ENCODE peak calls at places on chromosomes 13 and 19, in four cellular contexts. N is IMR-90, T is H1, Z is H9. R is an unnamed sample.

GRCh38 chr13:83895994-83896580 is 13.8 kb upstream of the SLITRK1 start:
- DNase-seq in N (peak; percentile 6), T (no peak), Z (no peak), R (no peak)

GRCh38 chr13:94261163-94261562 is 218.3 kb downstream of the DCT start:
- DNase-seq in N (no peak), T (no peak), Z (no peak), R (no peak)

GRCh38 chr19:28289294-28290063 is 923.5 kb downstream of the UQCRFS1 start:
- DNase-seq in N (no peak), T (no peak), Z (no peak), R (no peak)

GRCh38 chr13:109730832-109731335 is 55.5 kb downstream of the IRS2 start:
- DNase-seq in N (no peak), T (no peak), Z (no peak), R (no peak)

GRCh38 chr19:52190679-52191293 is 934 bp downstream of the PPP2R1A start:
- DNase-seq in N (peak; percentile 46), T (peak; percentile 45), Z (no peak), R (peak; percentile 41)

GRCh38 chr19:41373993-41374392 is 2.3 kb upstream of the TMEM91 start:
- DNase-seq in N (peak; percentile 92), T (no peak), Z (no peak), R (no peak)

GRCh38 chr19:45457776-45458175 is 10.0 kb upstream of the FOSB start:
- DNase-seq in N (no peak), T (no peak), Z (no peak), R (no peak)

GRCh38 chr13:91154954-91155353 is 192.5 kb upstream of the MIR17HG start:
- DNase-seq in N (no peak), T (no peak), Z (no peak), R (peak; percentile 50)

GRCh38 chr13:98415326-98416070 is 161.4 kb downstream of the STK24 start:
- DNase-seq in N (no peak), T (no peak), Z (no peak), R (no peak)

GRCh38 chr13:98977568-98978270 is at the start of gene DOCK9:
- DNase-seq in N (peak; percentile 65), T (peak; percentile 55), Z (peak; percentile 63), R (peak; percentile 57)

GRCh38 chr19:15635016-15635805 is 5.5 kb upstream of the CYP4F3 start:
- DNase-seq in N (no peak), T (no peak), Z (no peak), R (no peak)

GRCh38 chr13:42218576-42218975 is 53.4 kb upstream of the AKAP11 start:
- DNase-seq in N (no peak), T (no peak), Z (no peak), R (no peak)

GRCh38 chr19:38478273-38478971 is 44.9 kb downstream of the RYR1 start:
- DNase-seq in N (no peak), T (no peak), Z (peak; percentile 56), R (peak; percentile 72)

GRCh38 chr19:47404334-47405196 is 14.8 kb downstream of the MEIS3 start:
- DNase-seq in N (no peak), T (no peak), Z (no peak), R (no peak)

GRCh38 chr19:4988770-4989251 is 19.9 kb downstream of the KDM4B start:
- DNase-seq in N (peak; percentile 88), T (no peak), Z (no peak), R (peak; percentile 93)

GRCh38 chr13:48580185-48580803 is 47.4 kb upstream of the RCBTB2 start:
- DNase-seq in N (peak; percentile 56), T (peak; percentile 83), Z (no peak), R (peak; percentile 69)

GRCh38 chr19:19539738-19540703 is 2.0 kb downstream of the CILP2 start:
- DNase-seq in N (peak; percentile 46), T (peak; percentile 94), Z (peak; percentile 94), R (peak; percentile 83)

GRCh38 chr19:46732172-46732938 is 13.5 kb upstream of the FKRP start:
- DNase-seq in N (no peak), T (no peak), Z (no peak), R (no peak)

GRCh38 chr19:35153701-35154534 is 617 bp upstream of the FXYD5 start:
- DNase-seq in N (no peak), T (peak; percentile 84), Z (peak; percentile 71), R (peak; percentile 53)

GRCh38 chr13:93425411-93425810 is 198.8 kb downstream of the GPC6 start:
- DNase-seq in N (no peak), T (no peak), Z (no peak), R (no peak)

GRCh38 chr13:113077566-113077952 is 28.0 kb upstream of the F7 start:
- DNase-seq in N (no peak), T (no peak), Z (no peak), R (no peak)

GRCh38 chr13:84962849-84963248 is 836.4 kb downstream of the SLITRK6 start:
- DNase-seq in N (no peak), T (no peak), Z (no peak), R (no peak)

GRCh38 chr19:2274937-2275535 is 6.9 kb downstream of the PEAK3 start:
- DNase-seq in N (peak; percentile 64), T (peak; percentile 84), Z (peak; percentile 82), R (peak; percentile 89)

GRCh38 chr13:47426126-47426849 is 529.4 kb upstream of the HTR2A start:
- DNase-seq in N (peak; percentile 86), T (no peak), Z (no peak), R (no peak)

GRCh38 chr19:10533656-10534386 is 9.9 kb upstream of the ATG4D start:
- DNase-seq in N (peak; percentile 88), T (no peak), Z (no peak), R (no peak)

GRCh38 chr13:48138270-48138669 is 43.4 kb upstream of the MED4 start:
- DNase-seq in N (no peak), T (no peak), Z (no peak), R (no peak)

GRCh38 chr13:36706755-36707154 is 32.9 kb downstream of the SERTM1 start:
- DNase-seq in N (peak; percentile 67), T (no peak), Z (no peak), R (no peak)

GRCh38 chr13:21243045-21243842 is 66.8 kb downstream of the MRPL57 start:
- DNase-seq in N (no peak), T (no peak), Z (no peak), R (peak; percentile 10)

GRCh38 chr13:25371608-25372274 is at the start of gene ATP8A2:
- DNase-seq in N (no peak), T (peak; percentile 67), Z (peak; percentile 40), R (peak; percentile 8)

GRCh38 chr19:35287713-35288112 is 4.2 kb upstream of the MAG start:
- DNase-seq in N (no peak), T (no peak), Z (no peak), R (no peak)

GRCh38 chr13:107209811-107210210 is 641.9 kb upstream of the ARGLU1 start:
- DNase-seq in N (peak; percentile 80), T (no peak), Z (no peak), R (no peak)

DNA sequence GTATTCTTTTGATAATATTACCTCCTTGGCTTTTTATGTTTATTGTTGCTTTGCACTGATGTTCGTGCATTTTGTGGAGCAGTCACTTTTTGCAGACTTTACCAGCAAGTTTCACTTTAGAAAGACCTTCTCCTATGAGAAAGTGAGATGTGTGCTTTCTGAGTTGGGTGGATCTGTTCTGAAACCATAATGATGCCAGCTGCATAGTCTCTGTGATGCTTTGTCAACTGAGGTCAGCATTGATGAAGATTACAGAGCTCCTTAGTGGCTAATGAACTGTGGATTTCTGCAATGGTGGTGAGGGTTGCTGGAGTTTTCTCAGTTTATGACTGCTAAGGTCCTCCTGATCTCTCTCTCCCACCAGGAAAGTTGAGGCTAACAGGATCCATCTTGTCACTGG is 309.9 kb upstream of the SLITRK6 start:
- DNase-seq in N (no peak), T (no peak), Z (no peak), R (no peak)
- H4K5ac ChIP-seq in N (no peak overlapping the region), T (no peak overlapping the region), Z (no peak overlapping the region), R (no peak overlapping the region)

DNA sequence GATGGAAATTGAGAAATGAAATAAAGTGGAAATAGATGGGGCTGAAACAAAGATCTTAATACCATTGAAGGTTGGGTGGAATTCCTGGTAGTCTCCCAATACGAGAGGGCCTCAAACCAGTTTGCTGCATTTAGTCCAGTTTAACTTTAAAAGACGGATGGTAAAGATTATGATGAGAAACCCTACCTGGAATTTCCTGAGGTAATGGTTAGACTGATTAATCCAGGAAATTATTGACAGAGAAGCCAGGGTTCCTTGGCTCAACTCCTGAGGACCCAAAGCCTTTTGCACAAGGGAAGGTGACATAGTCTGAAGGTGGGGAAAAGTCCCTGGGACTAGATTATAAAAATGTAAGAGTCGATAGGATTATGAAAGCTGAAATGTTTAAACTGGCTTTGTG is 133.2 kb upstream of the SLITRK5 start:
- DNase-seq in N (no peak), T (no peak), Z (no peak), R (no peak)
- H3K4me1 ChIP-seq in N (no peaks in the 10 kb centered on the region), T (no peaks in the 10 kb centered on the region), Z (no peaks in the 10 kb centered on the region), R (no peaks in the 10 kb centered on the region)

GRCh38 chr13:105737688-105738087 is 797.8 kb downstream of the EFNB2 start:
- DNase-seq in N (no peak), T (no peak), Z (no peak), R (no peak)

GRCh38 chr13:105735269-105735668 is 800.2 kb downstream of the EFNB2 start:
- DNase-seq in N (no peak), T (no peak), Z (no peak), R (no peak)

GRCh38 chr13:105732946-105733529 is 802.4 kb downstream of the EFNB2 start:
- DNase-seq in N (no peak), T (no peak), Z (no peak), R (no peak)
- H4K5ac ChIP-seq in N (no peak overlapping the region), T (no peak overlapping the region), Z (no peak overlapping the region), R (no peak overlapping the region)

GRCh38 chr19:13092608-13093260 is 9.9 kb downstream of the LYL1 start:
- DNase-seq in N (peak; percentile 58), T (no peak), Z (no peak), R (no peak)

GRCh38 chr19:13094771-13095392 is 7.8 kb downstream of the LYL1 start:
- DNase-seq in N (no peak), T (peak; percentile 86), Z (peak; percentile 84), R (peak; percentile 68)

GRCh38 chr19:13095393-13095784 is 7.3 kb downstream of the LYL1 start:
- DNase-seq in N (no peak), T (no peak), Z (peak; percentile 89), R (peak; percentile 46)

GRCh38 chr19:13093407-13094284 is 9.0 kb downstream of the LYL1 start:
- DNase-seq in N (peak; percentile 78), T (peak; percentile 89), Z (peak; percentile 90), R (peak; percentile 95)

GRCh38 chr19:13094285-13094595 is 8.4 kb downstream of the LYL1 start:
- DNase-seq in N (no peak), T (no peak), Z (no peak), R (no peak)
- H3K4me1 ChIP-seq in N (peaks cover 11% of the 10 kb centered on the region), T (peaks cover 18% of the 10 kb centered on the region), Z (peaks cover 2% of the 10 kb centered on the region), R (peaks cover 10% of the 10 kb centered on the region)

R was measured in mesendoderm.